ENCODE peak calls at places on chromosomes 1 and 21, in five cellular contexts. R is GM23338, Z is H1, Y is fibroblast of lung, N is MM.1S. M is an unnamed sample.
A peak's percentile ranks its signal among the peaks of the same experiment; 100 is the strongest.

GRCh38 chr21:34818663-34819158 is 149.9 kb downstream of the CLIC6 start:
- DNase-seq in N (no peak), Y (no peak), Z (no peak), R (no peak), M (no peak)

GRCh38 chr1:230509281-230509977 is 83.3 kb upstream of the PGBD5 start:
- DNase-seq in N (peak; percentile 36), Y (peak; percentile 97), Z (no peak), R (no peak), M (no peak)

GRCh38 chr1:162823771-162824525 is 33.4 kb downstream of the HSD17B7 start:
- DNase-seq in Y (no peak), N (no peak), Z (no peak), R (no peak), M (no peak)

GRCh38 chr1:164771568-164772350 is 212.8 kb downstream of the PBX1 start:
- DNase-seq in Y (peak; percentile 88), Z (no peak), R (peak; percentile 70), N (no peak), M (peak; percentile 86)

GRCh38 chr1:184442260-184442659 is 55.4 kb downstream of the C1orf21 start:
- DNase-seq in R (no peak), Z (no peak), N (no peak), Y (no peak), M (no peak)

GRCh38 chr1:162349635-162350330 is 26.9 kb downstream of the SPATA46 start:
- DNase-seq in Y (peak; percentile 94), Z (no peak), N (no peak), R (no peak), M (peak; percentile 95)

GRCh38 chr1:68812295-68812694 is 315.4 kb upstream of the DEPDC1 start:
- DNase-seq in R (no peak), N (no peak), Y (no peak), Z (no peak), M (no peak)

GRCh38 chr1:45687753-45688737 is at the start of gene TMEM69:
- DNase-seq in Y (peak; percentile 90), N (peak; percentile 84), Z (peak; percentile 87), R (peak; percentile 94), M (peak; percentile 79)

GRCh38 chr1:117857434-117857833 is 72.0 kb downstream of the GDAP2 start:
- DNase-seq in Y (no peak), Z (no peak), R (no peak), N (no peak), M (peak; percentile 80)

GRCh38 chr1:152981181-152981871 is 2.6 kb upstream of the SPRR1A start:
- DNase-seq in Y (no peak), R (no peak), N (no peak), Z (peak; percentile 22), M (no peak)

GRCh38 chr1:11790880-11791715 is 14.7 kb downstream of the MTHFR start:
- DNase-seq in Y (peak; percentile 92), N (no peak), R (no peak), Z (no peak), M (peak; percentile 70)

GRCh38 chr21:37916795-37917142 is 512 bp upstream of the KCNJ6 start:
- DNase-seq in R (peak; percentile 87), Z (peak; percentile 89), N (no peak), Y (no peak), M (no peak)

GRCh38 chr1:230127105-230128054 is 60.3 kb downstream of the GALNT2 start:
- DNase-seq in R (peak; percentile 65), N (no peak), Y (no peak), Z (no peak), M (no peak)

DNA sequence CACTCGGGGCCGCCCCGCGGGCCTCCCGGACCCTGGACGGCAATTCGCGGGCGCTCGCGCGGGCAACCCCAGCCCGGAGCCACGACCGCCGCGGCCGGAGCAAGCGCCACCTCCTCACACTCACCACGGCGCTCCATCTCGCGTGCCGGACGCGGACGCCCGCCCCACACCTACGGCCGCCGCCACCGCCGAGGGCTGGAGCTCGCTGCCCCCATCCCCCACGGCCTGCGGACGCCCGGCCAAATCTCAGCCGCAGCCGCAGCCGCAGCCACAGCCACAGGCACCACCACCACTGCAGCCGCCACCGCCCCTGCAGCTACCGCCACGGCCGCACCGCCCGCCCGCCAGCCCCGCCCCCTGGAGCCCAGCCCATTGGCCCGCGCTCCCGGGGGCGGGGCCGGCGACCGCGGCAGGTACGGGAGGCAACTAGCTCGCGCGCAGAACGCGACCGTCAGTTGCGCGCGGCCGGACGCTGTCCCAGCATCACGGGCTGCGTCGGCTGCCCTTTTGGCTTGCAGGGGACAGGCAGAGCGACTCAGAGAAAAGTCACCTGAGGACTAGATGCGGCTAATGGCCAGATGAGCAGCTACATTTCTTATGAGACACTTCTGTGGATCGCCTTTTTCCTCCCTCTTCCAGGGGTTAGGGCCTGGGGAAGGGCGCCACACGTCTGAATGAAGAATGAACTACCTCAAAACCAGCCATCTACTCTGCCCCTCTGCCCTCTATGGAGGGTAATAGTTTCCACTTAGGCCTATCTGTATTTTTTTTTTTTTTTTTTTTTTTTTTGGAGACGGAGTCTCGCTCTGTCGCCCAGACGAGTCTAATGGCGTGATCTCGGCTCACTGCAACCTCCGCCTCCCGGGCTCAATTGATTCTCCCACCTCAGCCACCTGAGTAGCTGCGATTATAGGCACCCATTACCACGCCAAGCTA is at the start of gene ARHGAP29:
- DNase-seq in Z (peak; percentile 89), Y (peak; percentile 70), N (peak; percentile 75), R (peak; percentile 91), M (peak; percentile 91)
- H3K4me2 ChIP-seq in Z (peak within 1 kb of the TSS; percentile 95), Y (peak within 1 kb of the TSS; percentile 81), N (peak within 1 kb of the TSS; percentile 69), R (peak within 1 kb of the TSS; percentile 84), M (peak within 1 kb of the TSS; percentile 87)

GRCh38 chr21:36709868-36710728 is 11.2 kb downstream of the SIM2 start:
- DNase-seq in Z (peak; percentile 66), Y (no peak), N (no peak), R (peak; percentile 69), M (no peak)

GRCh38 chr21:36706951-36707762 is 8.2 kb downstream of the SIM2 start:
- DNase-seq in N (no peak), Y (no peak), Z (peak; percentile 64), R (peak; percentile 64), M (no peak)

GRCh38 chr21:36709030-36709867 is 10.3 kb downstream of the SIM2 start:
- DNase-seq in Y (no peak), R (peak; percentile 41), Z (peak; percentile 69), N (no peak), M (no peak)

GRCh38 chr21:36707763-36708511 is 9.0 kb downstream of the SIM2 start:
- DNase-seq in N (no peak), Z (peak; percentile 70), R (peak; percentile 47), Y (no peak), M (no peak)

GRCh38 chr21:36708512-36709029 is 9.7 kb downstream of the SIM2 start:
- DNase-seq in Z (no peak), R (peak; percentile 33), Y (no peak), N (no peak), M (no peak)
- H3K4me3 ChIP-seq in Z (no peak overlapping the region), R (peak overlapping the region; percentile 53), Y (no peak overlapping the region), N (no peak overlapping the region), M (no peak overlapping the region)

GRCh38 chr1:34929497-34929852 is at the start of gene DLGAP3:
- DNase-seq in Y (no peak), Z (peak; percentile 69), N (no peak), R (peak; percentile 70), M (no peak)

GRCh38 chr1:34928865-34929496 is 469 bp downstream of the DLGAP3 start:
- DNase-seq in R (peak; percentile 44), N (no peak), Z (no peak), Y (no peak), M (no peak)

GRCh38 chr1:34926894-34927293 is 2.6 kb downstream of the DLGAP3 start:
- DNase-seq in Z (peak; percentile 49), Y (no peak), N (no peak), R (peak; percentile 57), M (no peak)

GRCh38 chr1:34927316-34927715 is 2.1 kb downstream of the DLGAP3 start:
- DNase-seq in R (no peak), Z (no peak), N (no peak), Y (no peak), M (no peak)

GRCh38 chr1:34928066-34928864 is 1.2 kb downstream of the DLGAP3 start:
- DNase-seq in R (peak; percentile 50), Y (no peak), N (no peak), Z (no peak), M (no peak)
- TF ChIP-seq EZH2 in R (no peak), Y (no peak), N (no peak), Z (no peak), M (no peak)

DNA sequence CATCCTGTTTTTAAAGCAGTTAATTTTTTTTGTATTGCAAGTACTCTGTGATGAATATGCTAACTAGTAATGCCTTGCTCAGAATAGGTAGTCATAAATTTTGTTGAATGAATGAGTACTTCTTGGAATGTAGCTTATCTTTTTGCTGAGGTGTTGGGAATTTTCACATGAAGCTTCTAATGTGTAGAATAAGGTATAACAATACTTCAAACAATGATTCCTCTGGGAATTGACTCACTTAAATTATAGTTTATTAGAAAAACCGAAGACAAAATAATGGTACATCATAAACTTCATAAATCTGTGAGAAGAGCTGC is 13.9 kb downstream of the CDC14A start:
- DNase-seq in Y (no peak), Z (no peak), N (no peak), R (no peak), M (no peak)
- H3K4me2 ChIP-seq in Y (no peak overlapping the region), Z (no peak overlapping the region), N (no peak overlapping the region), R (no peak overlapping the region), M (no peak overlapping the region)

GRCh38 chr1:25872708-25873107 is 2.8 kb downstream of the PAQR7 start:
- DNase-seq in Z (no peak), R (no peak), N (peak; percentile 14), Y (no peak), M (no peak)

GRCh38 chr1:25874635-25875153 is 814 bp downstream of the PAQR7 start:
- DNase-seq in Y (no peak), R (no peak), N (no peak), Z (no peak), M (no peak)

GRCh38 chr1:25875154-25875855 is at the start of gene PAQR7:
- DNase-seq in Y (peak; percentile 85), Z (peak; percentile 86), N (peak; percentile 46), R (peak; percentile 90), M (peak; percentile 85)

GRCh38 chr1:25873120-25873519 is 2.4 kb downstream of the PAQR7 start:
- DNase-seq in Y (no peak), N (no peak), R (no peak), Z (no peak), M (no peak)

GRCh38 chr1:25874209-25874608 is 1.3 kb downstream of the PAQR7 start:
- DNase-seq in Y (no peak), R (no peak), N (no peak), Z (no peak), M (no peak)
- H3K4me3 ChIP-seq in Y (peak overlapping the region; percentile 72), R (peak overlapping the region; percentile 76), N (no peak overlapping the region), Z (no peak overlapping the region), M (peak overlapping the region; percentile 71)

DNA sequence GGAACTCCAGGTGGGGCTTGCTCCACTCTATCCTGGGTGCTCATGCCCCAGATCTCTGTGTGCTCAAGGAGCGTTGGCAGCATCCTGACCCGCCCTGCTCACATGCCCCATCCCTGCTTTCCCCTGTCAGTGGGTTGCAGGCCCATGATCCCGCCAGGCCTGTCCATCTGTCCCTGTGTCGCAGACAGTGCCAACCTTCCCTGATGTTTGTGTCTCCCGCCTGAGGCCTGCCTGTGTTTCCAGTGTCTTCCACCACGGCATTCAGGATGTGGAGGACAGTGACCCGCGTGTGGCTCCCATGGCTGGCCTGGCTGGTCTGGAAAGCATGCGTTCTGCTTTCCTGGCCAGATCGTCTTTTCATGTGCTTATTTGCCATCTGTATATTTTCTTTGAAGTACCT is 82.9 kb downstream of the PCBP3 start:
- DNase-seq in N (no peak), Z (no peak), Y (no peak), R (no peak), M (no peak)
- TF ChIP-seq EZH2 in N (no peak), Z (no peak), Y (no peak), R (no peak), M (no peak)